ENCODE peak calls at places on chromosomes 7 and 10, in four cellular contexts. C, G, O and P are unnamed samples.

GRCh38 chr10:95290801-95291633 is at the start of gene PDLIM1:
- DNase-seq in C (peak; percentile 68), G (peak; percentile 70), O (no peak), P (peak; percentile 4)

GRCh38 chr7:102146989-102147388 is 139.7 kb upstream of the SH2B2 start:
- DNase-seq in C (peak; percentile 75), G (no peak), O (no peak), P (no peak)

GRCh38 chr10:55786461-55786860 is 574.6 kb downstream of the ZWINT start:
- DNase-seq in C (no peak), G (no peak), O (no peak), P (no peak)

GRCh38 chr10:11087372-11087771 is 69.7 kb downstream of the CELF2 start:
- DNase-seq in C (no peak), G (no peak), O (no peak), P (no peak)

GRCh38 chr10:49784631-49785030 is 22.5 kb upstream of the OGDHL start:
- DNase-seq in C (no peak), G (no peak), O (no peak), P (no peak)

GRCh38 chr7:154409703-154410311 is 357.6 kb downstream of the DPP6 start:
- DNase-seq in C (peak; percentile 11), G (no peak), O (no peak), P (peak; percentile 3)

GRCh38 chr10:13685885-13686284 is 99.1 kb downstream of the PRPF18 start:
- DNase-seq in C (no peak), G (peak; percentile 46), O (no peak), P (no peak)

GRCh38 chr7:131424219-131424822 is 96.6 kb downstream of the MKLN1 start:
- DNase-seq in C (peak; percentile 71), G (no peak), O (peak; percentile 24), P (no peak)

GRCh38 chr10:63919576-63920279 is 398.5 kb downstream of the REEP3 start:
- DNase-seq in C (no peak), G (no peak), O (no peak), P (no peak)

GRCh38 chr7:114889646-114890285 is 32.1 kb upstream of the MDFIC start:
- DNase-seq in C (peak; percentile 97), G (no peak), O (peak; percentile 95), P (no peak)

GRCh38 chr10:32142646-32143045 is 86.4 kb upstream of the KIF5B start:
- DNase-seq in C (peak; percentile 41), G (no peak), O (no peak), P (no peak)

GRCh38 chr10:6212266-6212640 is 9.5 kb downstream of the PFKFB3 start:
- DNase-seq in C (no peak), G (no peak), O (no peak), P (no peak)

GRCh38 chr10:6213908-6214307 is 11.2 kb downstream of the PFKFB3 start:
- DNase-seq in C (no peak), G (no peak), O (no peak), P (no peak)

GRCh38 chr10:6213257-6213905 is 10.6 kb downstream of the PFKFB3 start:
- DNase-seq in C (no peak), G (no peak), O (no peak), P (no peak)

GRCh38 chr10:6212806-6213205 is 10.1 kb downstream of the PFKFB3 start:
- DNase-seq in C (no peak), G (no peak), O (no peak), P (no peak)

DNA sequence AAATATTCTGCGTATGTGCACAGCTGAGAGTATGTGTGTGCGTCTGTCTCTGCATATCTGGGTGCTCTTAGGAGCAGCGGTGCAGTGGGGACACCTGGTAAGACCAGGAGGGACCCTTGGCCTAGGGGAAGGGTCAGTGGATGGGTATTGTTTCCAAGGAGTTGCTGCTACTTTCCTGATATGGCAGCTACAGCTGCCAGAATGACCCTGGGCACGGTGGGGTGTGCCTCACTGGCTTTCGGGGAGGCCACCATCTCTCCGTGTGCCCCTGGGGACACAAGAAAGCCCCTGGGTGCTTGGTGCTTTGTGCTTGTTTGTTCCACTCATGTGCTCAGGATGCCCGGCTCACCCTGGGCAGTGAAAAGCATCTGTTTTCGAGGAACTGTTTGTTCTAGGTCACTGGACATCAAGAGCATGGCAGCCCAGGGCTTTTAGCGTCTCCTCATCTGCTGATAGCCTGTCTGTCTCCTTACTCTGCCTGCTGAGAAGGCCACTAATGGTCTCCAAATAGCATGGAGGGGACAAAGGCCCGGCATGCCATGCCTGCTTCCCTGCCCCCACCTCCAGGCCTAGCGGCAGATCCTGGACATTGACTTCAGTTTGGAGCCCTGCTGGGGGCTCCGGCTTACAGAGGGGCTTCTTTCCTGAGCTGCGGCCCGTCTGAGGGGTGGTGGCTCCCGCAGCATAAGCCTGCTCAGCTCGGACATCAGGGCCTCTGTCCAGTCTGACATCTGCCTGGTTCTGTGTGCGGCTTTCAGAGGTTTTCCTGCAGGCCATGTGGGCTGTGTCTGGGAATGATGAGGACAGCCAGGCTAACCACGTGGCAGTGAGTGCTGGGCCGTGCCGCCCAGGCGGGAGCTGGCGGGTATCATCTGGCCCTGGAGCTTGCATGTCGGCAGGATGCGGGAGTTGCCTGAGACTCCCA is 8.9 kb downstream of the PFKFB3 start:
- DNase-seq in C (peak; percentile 68), G (no peak), O (no peak), P (no peak)
- TF ChIP-seq CTCF in C (no peak), G (no peak), O (no peak), P (no peak)

GRCh38 chr10:115163129-115163528 is 70.0 kb downstream of the ATRNL1 start:
- DNase-seq in C (no peak), G (no peak), O (no peak), P (no peak)

GRCh38 chr10:115167716-115168115 is 74.6 kb downstream of the ATRNL1 start:
- DNase-seq in C (no peak), G (no peak), O (no peak), P (no peak)

DNA sequence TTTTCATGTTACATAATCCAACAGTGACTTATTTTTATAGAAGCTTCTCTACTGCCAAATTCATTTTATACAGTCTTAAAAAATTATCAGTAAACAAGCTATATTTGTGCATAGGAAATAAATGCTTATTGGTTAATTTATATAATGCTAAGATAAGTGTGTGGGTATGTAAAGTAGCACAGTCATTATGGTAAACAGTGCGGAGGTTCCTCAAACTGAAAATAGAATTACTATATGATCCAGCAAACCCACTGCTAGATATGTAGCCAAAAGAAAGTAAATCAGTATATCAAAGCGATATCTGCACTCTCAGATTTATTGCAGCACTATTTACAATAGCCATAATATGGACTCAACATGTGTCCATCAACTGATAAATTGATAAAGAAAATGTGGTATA is 71.1 kb downstream of the ATRNL1 start:
- DNase-seq in C (no peak), G (no peak), O (no peak), P (peak; percentile 21)
- TF ChIP-seq CTCF in C (no peak), G (no peak), O (no peak), P (no peak)

GRCh38 chr10:6782378-6782777 is 202.3 kb upstream of the PRKCQ start:
- DNase-seq in C (no peak), G (no peak), O (no peak), P (no peak)
- TF ChIP-seq CTCF in C (no peak), G (no peak), O (no peak), P (no peak)

GRCh38 chr7:78777844-78778243 is 675.6 kb downstream of the MAGI2 start:
- DNase-seq in C (no peak), G (no peak), O (no peak), P (no peak)

GRCh38 chr7:78783179-78783962 is 670.1 kb downstream of the MAGI2 start:
- DNase-seq in C (no peak), G (no peak), O (no peak), P (no peak)

GRCh38 chr7:78780560-78780959 is 672.9 kb downstream of the MAGI2 start:
- DNase-seq in C (no peak), G (no peak), O (no peak), P (no peak)

DNA sequence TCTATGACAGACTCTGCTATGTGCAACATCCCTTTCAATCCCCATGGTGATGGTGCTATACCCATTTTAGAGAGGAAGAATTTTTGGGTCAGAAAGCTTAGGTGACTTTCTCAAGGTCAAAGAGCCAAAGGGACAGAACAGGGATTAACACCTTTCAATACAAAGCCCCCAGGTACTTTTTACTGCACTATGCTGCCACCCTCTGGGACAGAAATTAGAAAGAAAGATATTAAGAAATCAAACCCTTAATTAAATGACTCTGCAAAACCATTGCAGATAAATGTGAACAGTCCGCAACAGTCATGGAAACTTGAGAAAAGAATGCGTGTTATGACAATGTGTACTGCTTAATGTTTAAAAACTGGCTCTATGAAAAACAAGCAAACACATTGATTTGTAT is 673.7 kb downstream of the MAGI2 start:
- DNase-seq in C (no peak), G (no peak), O (no peak), P (no peak)
- TF ChIP-seq CTCF in C (no peak), G (no peak), O (no peak), P (no peak)

GRCh38 chr7:54292171-54292925 is 249.8 kb upstream of the VSTM2A start:
- DNase-seq in C (no peak), G (no peak), O (no peak), P (no peak)
- TF ChIP-seq CTCF in C (no peak), G (no peak), O (no peak), P (no peak)

DNA sequence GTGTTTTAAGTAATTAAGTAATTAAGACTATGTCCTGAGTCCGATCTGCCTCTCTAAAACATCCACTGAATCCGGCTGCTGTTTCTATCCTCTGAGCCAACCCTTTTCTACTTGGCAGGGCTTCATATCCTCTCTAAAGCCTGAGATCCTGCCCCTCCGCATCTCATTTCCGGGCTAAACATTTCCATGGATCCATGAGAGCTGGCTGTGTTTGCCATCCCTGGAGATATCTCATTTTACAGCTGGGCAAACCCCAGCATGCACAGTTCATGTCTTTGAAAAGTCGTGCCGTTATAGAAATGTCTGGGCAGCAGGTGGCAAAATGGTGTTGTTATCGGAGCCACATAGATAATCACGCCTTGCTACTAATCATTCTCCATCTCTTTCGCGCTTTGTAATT is 1189.0 kb downstream of the TYW1 start:
- DNase-seq in C (no peak), G (no peak), O (no peak), P (no peak)
- TF ChIP-seq CTCF in C (no peak), G (no peak), O (no peak), P (no peak)

GRCh38 chr7:44814956-44815355 is 18.5 kb downstream of the PPIA start:
- DNase-seq in C (no peak), G (no peak), O (no peak), P (no peak)
- TF ChIP-seq CTCF in C (no peak), G (no peak), O (no peak), P (no peak)

GRCh38 chr10:130341325-130341724 is 205.1 kb downstream of the GLRX3 start:
- DNase-seq in C (no peak), G (no peak), O (no peak), P (no peak)
- TF ChIP-seq CTCF in C (no peak), G (peak; percentile 24), O (no peak), P (peak; percentile 86)

GRCh38 chr10:51397695-51398094 is 301.7 kb downstream of the CSTF2T start:
- DNase-seq in C (peak; percentile 82), G (peak; percentile 65), O (peak; percentile 63), P (peak; percentile 92)
- TF ChIP-seq CTCF in C (no peak), G (no peak), O (no peak), P (peak; percentile 42)